ENCODE peak calls at places on chromosome 21, in five cellular contexts. M, J, N, L and H are unnamed samples. For H3K4me1, the result is how much of the 10 kb centered on the place peaks cover.

GRCh38 chr21:15063081-15063820 is 1.5 kb downstream of the NRIP1 start:
- DNase-seq in M (peak), J (no peak), L (no peak), N (no peak), H (no peak)

GRCh38 chr21:36661511-36662309 is 37.2 kb upstream of the SIM2 start:
- DNase-seq in N (no peak), L (peak), J (no peak), M (peak), H (no peak)

GRCh38 chr21:39656209-39656608 is 43.5 kb downstream of the B3GALT5 start:
- DNase-seq in M (no peak), L (no peak), N (no peak), J (no peak), H (no peak)

GRCh38 chr21:38920631-38921398 is 115.1 kb downstream of the ETS2 start:
- DNase-seq in L (no peak), N (no peak), M (no peak), J (no peak), H (peak)

GRCh38 chr21:45624356-45624854 is 19.1 kb upstream of the PCBP3 start:
- DNase-seq in M (no peak), N (no peak), L (no peak), J (no peak), H (no peak)

GRCh38 chr21:31918250-31918775 is 45.5 kb downstream of the HUNK start:
- DNase-seq in M (no peak), N (no peak), L (no peak), J (no peak), H (no peak)

GRCh38 chr21:35050348-35051286 is 1.5 kb upstream of the RUNX1 start:
- DNase-seq in M (peak), L (no peak), J (no peak), N (no peak), H (peak)

GRCh38 chr21:46366091-46366490 is 42.1 kb downstream of the PCNT start:
- DNase-seq in N (no peak), L (no peak), J (no peak), M (no peak), H (no peak)

GRCh38 chr21:16571594-16571993 is 841.8 kb downstream of the USP25 start:
- DNase-seq in L (no peak), N (no peak), M (no peak), J (no peak), H (no peak)

GRCh38 chr21:46099476-46099875 is 1.6 kb downstream of the COL6A2 start:
- DNase-seq in M (peak), J (peak), L (peak), N (peak), H (peak)

GRCh38 chr21:39363607-39364555 is 15.0 kb upstream of the HMGN1 start:
- DNase-seq in N (no peak), M (peak), L (no peak), J (no peak), H (no peak)

GRCh38 chr21:45427331-45428271 is 22.6 kb downstream of the COL18A1 start:
- DNase-seq in J (no peak), N (peak), L (peak), M (peak), H (peak)

GRCh38 chr21:38380391-38381137 is 117.7 kb downstream of the ERG start:
- DNase-seq in N (no peak), J (no peak), L (no peak), M (no peak), H (no peak)

GRCh38 chr21:41641821-41642368 is 125.0 kb downstream of the RIPK4 start:
- DNase-seq in J (peak), N (no peak), L (no peak), M (no peak), H (peak)

GRCh38 chr21:42160950-42161225 is 58.1 kb upstream of the ABCG1 start:
- DNase-seq in J (no peak), L (no peak), M (no peak), N (no peak), H (peak)

GRCh38 chr21:14675774-14676530 is 129.8 kb upstream of the SAMSN1 start:
- DNase-seq in L (no peak), N (no peak), J (no peak), M (no peak), H (no peak)

GRCh38 chr21:31151156-31151555 is 112.9 kb upstream of the KRTAP19-8 start:
- DNase-seq in L (no peak), J (no peak), M (no peak), N (no peak), H (no peak)

GRCh38 chr21:45803613-45804340 is 160.3 kb downstream of the PCBP3 start:
- DNase-seq in L (no peak), J (no peak), N (no peak), M (no peak), H (no peak)

GRCh38 chr21:15654171-15654570 is 75.6 kb upstream of the USP25 start:
- DNase-seq in L (no peak), J (no peak), M (no peak), N (no peak), H (no peak)

GRCh38 chr21:20647603-20648002 is 350.6 kb upstream of the NCAM2 start:
- DNase-seq in J (no peak), N (no peak), L (no peak), M (no peak), H (no peak)

GRCh38 chr21:43718872-43719747 is at the start of gene PDXK:
- DNase-seq in J (peak), M (peak), N (peak), L (peak), H (peak)
- H3K4me1 ChIP-seq in J (under half), M (under half), N (under half), L (under half), H (under half)

DNA sequence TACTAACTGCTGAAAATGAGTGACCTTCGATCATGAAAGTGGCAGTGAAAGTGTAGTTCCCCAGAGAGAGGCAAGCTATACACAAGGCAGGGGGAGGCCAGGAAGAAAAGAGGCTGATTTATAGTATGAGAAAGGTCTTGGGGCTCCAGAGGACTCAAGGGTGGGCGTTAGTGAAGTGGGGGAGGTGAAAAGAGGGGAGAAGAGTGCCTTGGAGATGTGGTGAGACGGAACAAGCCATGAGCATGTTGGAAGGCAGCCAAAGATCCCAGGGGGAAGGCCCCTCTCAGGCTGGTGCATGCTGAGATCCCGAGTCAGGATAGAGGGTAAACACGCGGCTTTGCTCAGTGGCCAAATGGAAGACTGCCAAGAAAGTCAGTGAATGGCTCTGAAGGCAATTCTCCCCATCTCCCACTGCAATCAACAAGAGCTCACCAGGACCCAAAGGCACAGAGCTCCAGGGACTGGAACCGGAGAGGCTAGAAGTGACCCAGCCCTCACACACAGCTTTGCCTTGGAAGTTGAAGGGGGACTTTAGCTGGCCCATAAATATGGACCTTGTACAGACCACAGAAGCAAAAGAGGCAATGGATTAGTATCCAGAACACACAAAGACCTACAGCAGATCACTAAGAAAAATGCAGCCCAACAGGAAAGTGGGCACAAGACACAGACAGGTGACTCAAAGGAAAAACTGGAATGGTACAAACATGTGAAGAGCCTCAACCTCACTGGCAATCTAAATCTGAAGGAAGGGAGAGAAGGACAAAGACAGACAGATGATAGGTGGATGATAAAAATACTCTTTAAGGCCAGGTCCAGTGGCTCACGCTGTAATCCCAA is 49.6 kb downstream of the HSF2BP start:
- DNase-seq in L (peak), J (no peak), N (no peak), M (no peak), H (peak)
- TF ChIP-seq EP300 in L (no peak), J (no peak), N (no peak), M (no peak), H (no peak)

GRCh38 chr21:26836546-26836945 is 8.7 kb downstream of the ADAMTS1 start:
- DNase-seq in M (no peak), L (no peak), J (no peak), N (no peak), H (no peak)
- H3K4me1 ChIP-seq in M (under half), L (under half), J (under half), N (under half), H (under half)

DNA sequence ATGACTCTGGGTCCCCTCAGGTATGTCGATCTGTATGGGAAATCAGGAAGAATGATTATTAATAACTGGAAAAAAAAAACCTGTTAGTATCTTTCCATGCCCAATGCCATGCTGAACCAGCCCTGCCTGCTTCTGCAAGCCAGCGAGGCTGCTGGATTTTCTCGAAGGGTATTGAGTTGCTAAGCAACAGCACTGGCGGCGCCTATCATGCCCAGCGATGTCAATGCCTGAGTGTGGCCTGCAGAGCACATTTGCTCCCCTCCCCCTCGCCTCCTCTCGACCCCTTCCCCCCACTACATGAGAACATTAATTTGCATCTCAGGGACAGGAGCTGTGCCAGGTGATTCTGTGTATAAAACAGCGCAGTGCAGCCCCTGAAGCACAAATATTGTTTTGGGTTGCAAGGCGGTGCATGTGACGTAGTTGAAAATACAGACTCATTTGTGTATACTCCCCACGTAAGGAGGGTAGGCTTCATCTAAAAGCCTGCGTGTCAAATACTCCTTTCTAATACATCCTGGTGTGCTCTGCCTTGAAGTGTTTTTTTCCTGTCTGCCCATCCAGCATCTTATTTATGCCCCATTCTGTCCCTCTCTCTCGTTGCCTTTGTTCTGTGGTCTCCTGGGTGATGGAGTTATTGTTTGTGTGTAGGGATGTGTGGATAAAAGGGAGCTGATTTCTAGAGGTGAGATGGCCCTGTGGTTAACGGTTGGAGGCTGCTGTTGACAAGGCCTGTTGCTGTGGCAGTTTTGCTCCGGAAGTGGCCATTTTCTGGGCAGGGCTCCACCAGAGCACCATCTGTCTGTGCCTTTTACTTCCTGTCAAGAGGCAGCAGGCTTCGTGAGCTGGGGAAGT is 32.7 kb upstream of the ATP5PO start:
- DNase-seq in M (peak), J (no peak), L (peak), N (no peak), H (peak)
- TF ChIP-seq EP300 in M (no peak), J (no peak), L (no peak), N (no peak), H (no peak)

GRCh38 chr21:29293495-29293894 is 5.2 kb upstream of the BACH1 start:
- DNase-seq in J (no peak), M (no peak), L (no peak), N (no peak), H (no peak)

GRCh38 chr21:29287383-29287782 is 11.3 kb upstream of the BACH1 start:
- DNase-seq in M (no peak), N (no peak), L (no peak), J (no peak), H (no peak)

GRCh38 chr21:29290245-29290644 is 8.5 kb upstream of the BACH1 start:
- DNase-seq in M (no peak), L (no peak), J (no peak), N (no peak), H (no peak)

GRCh38 chr21:29288239-29288638 is 10.5 kb upstream of the BACH1 start:
- DNase-seq in M (no peak), L (no peak), J (no peak), N (no peak), H (no peak)

DNA sequence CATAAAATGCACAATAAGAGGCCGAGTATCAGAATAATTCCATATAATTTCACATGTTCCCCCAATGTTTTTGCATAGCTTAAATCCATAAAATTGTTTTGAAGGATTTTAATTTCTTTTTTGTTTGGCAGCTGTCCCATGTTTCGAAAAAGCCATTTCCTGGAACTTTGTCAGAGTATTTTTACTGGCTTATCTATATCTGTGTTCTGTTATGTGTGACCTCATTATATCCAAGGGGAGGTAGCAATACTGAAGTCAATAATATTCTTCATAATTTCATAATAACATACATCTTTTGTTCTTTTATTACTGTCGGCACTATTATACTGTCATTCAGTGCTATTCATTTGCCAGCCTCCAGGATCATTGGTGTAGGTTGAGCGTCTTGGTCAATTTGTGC is 9.4 kb upstream of the BACH1 start:
- DNase-seq in M (no peak), J (no peak), N (no peak), L (no peak), H (no peak)
- H3K4me1 ChIP-seq in M (under half), J (under half), N (under half), L (under half), H (under half)